ENCODE peak calls at places on chromosomes 3 and 15, in eight cellular contexts. One of them, this sample, is unnamed. For H3K9me3, the result is how much of the 10 kb centered on the place peaks cover.

GRCh38 chr15:79352206-79352605 is 41.3 kb downstream of the TMED3 start:
- DNase-seq in heart right ventricle: no peak
- DNase-seq in tibial nerve: no peak
- DNase-seq in AG04450: no peak
- DNase-seq in CD4-positive, alpha-beta T cell: no peak
- DNase-seq in PC-9: no peak
- DNase-seq in ovary: no peak
- DNase-seq in psoas muscle: no peak
- DNase-seq in this sample: no peak

GRCh38 chr3:26652157-26652556 is 29.6 kb downstream of the LRRC3B start:
- DNase-seq in heart right ventricle: peak
- DNase-seq in tibial nerve: no peak
- DNase-seq in ovary: peak
- DNase-seq in AG04450: no peak
- DNase-seq in CD4-positive, alpha-beta T cell: no peak
- DNase-seq in PC-9: no peak
- DNase-seq in psoas muscle: peak
- DNase-seq in this sample: no peak

GRCh38 chr15:66907826-66908502 is 157.4 kb upstream of the SMAD3 start:
- DNase-seq in PC-9: no peak
- DNase-seq in ovary: no peak
- DNase-seq in heart right ventricle: peak
- DNase-seq in AG04450: no peak
- DNase-seq in CD4-positive, alpha-beta T cell: no peak
- DNase-seq in psoas muscle: peak
- DNase-seq in tibial nerve: no peak
- DNase-seq in this sample: peak

GRCh38 chr3:39168156-39168780 is 14.9 kb upstream of the CSRNP1 start:
- DNase-seq in CD4-positive, alpha-beta T cell: no peak
- DNase-seq in PC-9: no peak
- DNase-seq in ovary: no peak
- DNase-seq in psoas muscle: no peak
- DNase-seq in tibial nerve: no peak
- DNase-seq in AG04450: no peak
- DNase-seq in heart right ventricle: no peak
- DNase-seq in this sample: no peak

GRCh38 chr3:128353991-128354687 is 112.6 kb downstream of the DNAJB8 start:
- DNase-seq in psoas muscle: peak
- DNase-seq in AG04450: peak
- DNase-seq in PC-9: no peak
- DNase-seq in CD4-positive, alpha-beta T cell: no peak
- DNase-seq in heart right ventricle: no peak
- DNase-seq in tibial nerve: no peak
- DNase-seq in ovary: no peak
- DNase-seq in this sample: no peak

GRCh38 chr3:9828801-9829755 is 14.7 kb downstream of the RPUSD3 start:
- DNase-seq in heart right ventricle: no peak
- DNase-seq in PC-9: no peak
- DNase-seq in psoas muscle: no peak
- DNase-seq in CD4-positive, alpha-beta T cell: no peak
- DNase-seq in tibial nerve: no peak
- DNase-seq in ovary: no peak
- DNase-seq in AG04450: no peak
- DNase-seq in this sample: no peak

GRCh38 chr15:63872759-63873510 is 39.2 kb upstream of the HERC1 start:
- DNase-seq in psoas muscle: no peak
- DNase-seq in ovary: no peak
- DNase-seq in PC-9: no peak
- DNase-seq in heart right ventricle: no peak
- DNase-seq in CD4-positive, alpha-beta T cell: no peak
- DNase-seq in tibial nerve: no peak
- DNase-seq in AG04450: no peak
- DNase-seq in this sample: no peak

GRCh38 chr15:44193651-44194396 is 1.2 kb downstream of the FRMD5 start:
- DNase-seq in tibial nerve: no peak
- DNase-seq in ovary: no peak
- DNase-seq in heart right ventricle: no peak
- DNase-seq in psoas muscle: no peak
- DNase-seq in AG04450: no peak
- DNase-seq in PC-9: peak
- DNase-seq in CD4-positive, alpha-beta T cell: no peak
- DNase-seq in this sample: no peak

GRCh38 chr3:52983828-52984227 is 62.0 kb downstream of the SFMBT1 start:
- DNase-seq in heart right ventricle: no peak
- DNase-seq in psoas muscle: no peak
- DNase-seq in tibial nerve: no peak
- DNase-seq in ovary: no peak
- DNase-seq in PC-9: no peak
- DNase-seq in AG04450: no peak
- DNase-seq in CD4-positive, alpha-beta T cell: no peak
- DNase-seq in this sample: no peak

GRCh38 chr3:52983336-52983807 is 62.5 kb downstream of the SFMBT1 start:
- DNase-seq in AG04450: no peak
- DNase-seq in PC-9: no peak
- DNase-seq in CD4-positive, alpha-beta T cell: peak
- DNase-seq in psoas muscle: no peak
- DNase-seq in heart right ventricle: no peak
- DNase-seq in ovary: no peak
- DNase-seq in tibial nerve: no peak
- DNase-seq in this sample: no peak

GRCh38 chr3:52982839-52983238 is 63.0 kb downstream of the SFMBT1 start:
- DNase-seq in heart right ventricle: no peak
- DNase-seq in psoas muscle: no peak
- DNase-seq in PC-9: no peak
- DNase-seq in AG04450: no peak
- DNase-seq in ovary: no peak
- DNase-seq in CD4-positive, alpha-beta T cell: no peak
- DNase-seq in tibial nerve: no peak
- DNase-seq in this sample: no peak

GRCh38 chr3:52978109-52978754 is 67.6 kb downstream of the SFMBT1 start:
- DNase-seq in heart right ventricle: no peak
- DNase-seq in tibial nerve: no peak
- DNase-seq in ovary: no peak
- DNase-seq in CD4-positive, alpha-beta T cell: no peak
- DNase-seq in AG04450: no peak
- DNase-seq in psoas muscle: no peak
- DNase-seq in PC-9: no peak
- DNase-seq in this sample: no peak

DNA sequence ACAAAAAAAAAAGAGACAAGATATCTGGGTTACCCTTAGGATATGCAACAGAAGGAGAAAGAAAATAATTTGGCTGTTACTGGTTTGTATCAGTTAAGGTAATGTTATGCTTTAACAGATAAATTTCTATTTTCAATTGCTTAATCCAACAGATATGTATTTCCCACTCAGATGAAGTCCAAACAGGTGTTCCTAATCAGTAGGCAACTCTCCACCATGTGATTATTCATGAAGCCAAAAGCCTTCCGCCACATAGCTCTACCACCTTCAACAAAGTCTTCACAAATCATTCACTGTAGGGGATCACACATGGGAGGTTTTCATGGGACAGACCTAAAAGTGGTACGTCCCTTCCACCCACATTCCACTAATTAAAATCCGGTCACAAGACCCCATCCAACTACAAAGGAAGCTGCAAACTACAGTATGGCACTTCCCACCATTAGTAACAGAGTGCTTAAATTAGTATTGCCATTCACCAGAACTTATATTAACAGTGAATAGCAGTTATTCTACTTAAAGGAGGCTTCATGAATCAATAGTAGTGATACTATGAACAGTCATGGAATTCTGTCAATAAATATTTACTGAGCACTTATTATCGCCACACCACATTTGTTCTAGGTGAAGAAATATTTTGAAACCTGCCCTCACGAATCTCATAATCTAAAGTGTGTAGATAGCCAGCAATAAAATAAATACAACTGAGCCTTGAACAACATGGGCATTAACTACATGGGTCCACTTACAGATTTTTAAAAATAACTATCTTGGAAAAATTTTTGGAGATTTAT is 66.5 kb downstream of the SFMBT1 start:
- DNase-seq in AG04450: no peak
- DNase-seq in CD4-positive, alpha-beta T cell: no peak
- DNase-seq in psoas muscle: no peak
- DNase-seq in heart right ventricle: no peak
- DNase-seq in ovary: no peak
- DNase-seq in PC-9: no peak
- DNase-seq in tibial nerve: no peak
- DNase-seq in this sample: no peak
- H3K9me3 ChIP-seq in AG04450: under half
- H3K9me3 ChIP-seq in CD4-positive, alpha-beta T cell: under half
- H3K9me3 ChIP-seq in psoas muscle: under half
- H3K9me3 ChIP-seq in heart right ventricle: under half
- H3K9me3 ChIP-seq in ovary: under half
- H3K9me3 ChIP-seq in PC-9: under half
- H3K9me3 ChIP-seq in tibial nerve: under half
- H3K9me3 ChIP-seq in this sample: under half

GRCh38 chr3:77348244-77348855 is 308.5 kb downstream of the ROBO2 start:
- DNase-seq in psoas muscle: no peak
- DNase-seq in tibial nerve: no peak
- DNase-seq in PC-9: peak
- DNase-seq in heart right ventricle: no peak
- DNase-seq in ovary: no peak
- DNase-seq in CD4-positive, alpha-beta T cell: no peak
- DNase-seq in AG04450: no peak
- DNase-seq in this sample: peak
- TF ChIP-seq CTCF in psoas muscle: no peak
- TF ChIP-seq CTCF in tibial nerve: no peak
- TF ChIP-seq CTCF in PC-9: peak
- TF ChIP-seq CTCF in heart right ventricle: no peak
- TF ChIP-seq CTCF in ovary: no peak
- TF ChIP-seq CTCF in CD4-positive, alpha-beta T cell: no peak
- TF ChIP-seq CTCF in AG04450: peak
- TF ChIP-seq CTCF in this sample: peak

GRCh38 chr15:20353966-20354883 is 187.4 kb downstream of the GOLGA6L6 start:
- DNase-seq in heart right ventricle: peak
- DNase-seq in psoas muscle: peak
- DNase-seq in ovary: peak
- DNase-seq in tibial nerve: no peak
- DNase-seq in PC-9: no peak
- DNase-seq in CD4-positive, alpha-beta T cell: no peak
- DNase-seq in AG04450: no peak
- DNase-seq in this sample: peak

GRCh38 chr15:20355256-20355868 is 186.2 kb downstream of the GOLGA6L6 start:
- DNase-seq in heart right ventricle: peak
- DNase-seq in AG04450: no peak
- DNase-seq in PC-9: no peak
- DNase-seq in tibial nerve: no peak
- DNase-seq in psoas muscle: peak
- DNase-seq in ovary: no peak
- DNase-seq in CD4-positive, alpha-beta T cell: no peak
- DNase-seq in this sample: no peak

GRCh38 chr15:20351448-20351961 is 190.1 kb downstream of the GOLGA6L6 start:
- DNase-seq in psoas muscle: peak
- DNase-seq in ovary: no peak
- DNase-seq in CD4-positive, alpha-beta T cell: no peak
- DNase-seq in heart right ventricle: no peak
- DNase-seq in AG04450: no peak
- DNase-seq in tibial nerve: no peak
- DNase-seq in PC-9: no peak
- DNase-seq in this sample: no peak

GRCh38 chr15:20349774-20350498 is 191.7 kb downstream of the GOLGA6L6 start:
- DNase-seq in ovary: peak
- DNase-seq in CD4-positive, alpha-beta T cell: no peak
- DNase-seq in psoas muscle: peak
- DNase-seq in AG04450: no peak
- DNase-seq in PC-9: no peak
- DNase-seq in heart right ventricle: no peak
- DNase-seq in tibial nerve: no peak
- DNase-seq in this sample: no peak

DNA sequence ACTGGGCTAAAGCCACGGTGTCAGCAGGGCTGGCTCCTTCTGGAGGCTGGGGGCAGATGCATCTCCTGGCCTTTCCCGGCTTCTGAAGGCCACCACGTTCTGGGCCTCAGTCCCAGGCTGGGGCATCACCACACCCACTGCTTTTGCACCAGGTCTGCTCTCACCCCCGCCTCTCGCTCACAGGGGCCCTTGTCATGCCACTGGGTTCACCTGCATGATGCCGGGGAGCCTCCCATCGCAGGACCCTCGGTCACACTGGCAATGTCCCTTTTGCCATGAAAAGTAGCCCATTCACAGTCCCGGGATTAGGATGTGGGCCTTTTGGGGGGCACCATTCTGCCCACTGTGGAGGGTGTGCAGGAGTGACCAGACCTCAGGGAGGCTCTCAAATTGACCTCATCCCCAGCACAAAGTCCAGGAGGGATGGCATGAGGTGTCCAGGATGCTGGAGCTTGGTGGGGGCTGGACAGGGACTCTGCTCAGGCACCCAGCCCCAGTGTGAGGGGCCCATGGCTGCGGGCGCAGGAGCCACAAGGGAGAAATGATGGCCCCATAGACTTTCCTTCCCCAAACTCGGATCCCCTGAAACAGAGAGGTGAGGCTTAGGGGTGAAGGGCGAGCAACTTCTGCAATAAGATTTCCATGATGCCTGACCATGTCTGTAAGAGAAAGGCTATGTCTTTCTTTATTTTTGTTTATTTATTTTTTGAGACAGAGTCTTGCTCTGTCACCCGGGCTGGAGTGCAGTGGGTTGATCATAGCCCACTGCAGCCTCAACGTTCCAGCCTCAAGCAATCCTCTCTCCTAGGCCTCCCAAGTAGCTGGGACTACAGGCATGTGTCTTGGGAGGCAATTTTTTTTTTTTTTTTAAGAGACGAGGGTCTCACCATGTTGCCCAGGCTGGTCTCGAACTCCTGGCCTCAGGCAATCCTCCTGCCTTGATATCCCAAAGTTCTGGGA is 189.1 kb downstream of the GOLGA6L6 start:
- DNase-seq in CD4-positive, alpha-beta T cell: no peak
- DNase-seq in ovary: no peak
- DNase-seq in PC-9: no peak
- DNase-seq in tibial nerve: no peak
- DNase-seq in heart right ventricle: no peak
- DNase-seq in AG04450: no peak
- DNase-seq in psoas muscle: peak
- DNase-seq in this sample: peak
- H3K9me3 ChIP-seq in CD4-positive, alpha-beta T cell: under half
- H3K9me3 ChIP-seq in ovary: under half
- H3K9me3 ChIP-seq in PC-9: under half
- H3K9me3 ChIP-seq in tibial nerve: under half
- H3K9me3 ChIP-seq in heart right ventricle: under half
- H3K9me3 ChIP-seq in AG04450: half or more
- H3K9me3 ChIP-seq in psoas muscle: under half
- H3K9me3 ChIP-seq in this sample: under half

DNA sequence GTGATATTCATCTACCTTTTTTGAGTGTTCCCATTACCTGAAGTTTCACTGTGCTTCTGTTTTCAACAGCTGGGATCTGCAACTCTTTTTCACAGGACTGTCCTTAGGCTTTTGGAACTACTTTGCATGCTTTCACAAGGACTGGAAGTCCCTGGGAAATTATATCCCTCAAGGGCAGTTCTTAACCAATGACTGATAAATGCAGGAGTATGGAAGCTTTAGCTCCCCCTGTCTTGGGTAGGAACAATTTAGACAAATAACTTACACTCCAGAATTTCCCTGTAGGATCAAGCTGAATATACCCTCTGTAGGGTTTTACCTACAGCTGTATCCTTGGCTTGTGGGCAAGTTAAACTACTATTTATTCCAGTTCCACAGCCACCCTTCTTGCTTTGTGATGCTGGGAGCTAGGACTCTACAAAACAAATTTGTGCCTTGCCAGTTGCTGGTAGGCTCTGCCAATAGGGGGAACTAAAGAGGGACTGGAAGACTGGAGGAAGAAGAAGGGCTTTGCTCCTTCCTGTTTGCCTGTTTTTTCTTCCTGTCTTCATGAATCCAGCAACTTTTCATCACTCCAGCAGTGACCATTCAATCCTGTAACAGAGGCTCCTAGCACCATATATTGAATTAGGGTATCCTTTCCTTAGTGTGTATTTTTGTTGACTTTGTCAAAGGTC is 6.8 kb upstream of the ZNF280D start:
- DNase-seq in CD4-positive, alpha-beta T cell: no peak
- DNase-seq in heart right ventricle: no peak
- DNase-seq in PC-9: no peak
- DNase-seq in AG04450: no peak
- DNase-seq in tibial nerve: no peak
- DNase-seq in ovary: no peak
- DNase-seq in psoas muscle: no peak
- DNase-seq in this sample: no peak
- TF ChIP-seq CTCF in CD4-positive, alpha-beta T cell: no peak
- TF ChIP-seq CTCF in heart right ventricle: no peak
- TF ChIP-seq CTCF in PC-9: no peak
- TF ChIP-seq CTCF in AG04450: peak
- TF ChIP-seq CTCF in tibial nerve: no peak
- TF ChIP-seq CTCF in ovary: no peak
- TF ChIP-seq CTCF in psoas muscle: no peak
- TF ChIP-seq CTCF in this sample: no peak

This sample was measured in Caco-2.